ENCODE peak calls at places on chromosomes 4 and X, in five cellular contexts. One of them, this sample, is unnamed.

GRCh38 chrX:155956649-155957048 is 40.8 kb upstream of the IL9R start:
- DNase-seq in brain microvascular endothelial cell: no peak
- DNase-seq in LoVo: no peak
- DNase-seq in fibroblast of lung: no peak
- DNase-seq in T-helper 1 cell: no peak
- DNase-seq in this sample: no peak

GRCh38 chrX:19174401-19175025 is 52.2 kb upstream of the ADGRG2 start:
- DNase-seq in T-helper 1 cell: no peak
- DNase-seq in LoVo: peak; percentile 31
- DNase-seq in fibroblast of lung: peak; percentile 66
- DNase-seq in brain microvascular endothelial cell: peak; percentile 46
- DNase-seq in this sample: no peak

GRCh38 chr4:17577660-17578481 is 873 bp downstream of the LAP3 start:
- DNase-seq in brain microvascular endothelial cell: peak; percentile 5
- DNase-seq in LoVo: peak; percentile 33
- DNase-seq in fibroblast of lung: peak; percentile 23
- DNase-seq in T-helper 1 cell: no peak
- DNase-seq in this sample: peak; percentile 88

GRCh38 chrX:72712094-72712755 is 1.9 kb downstream of the PHKA1 start:
- DNase-seq in fibroblast of lung: peak; percentile 45
- DNase-seq in brain microvascular endothelial cell: peak; percentile 10
- DNase-seq in LoVo: no peak
- DNase-seq in T-helper 1 cell: no peak
- DNase-seq in this sample: no peak

GRCh38 chr4:156538651-156539285 is 432.8 kb downstream of the PDGFC start:
- DNase-seq in T-helper 1 cell: no peak
- DNase-seq in fibroblast of lung: no peak
- DNase-seq in LoVo: no peak
- DNase-seq in brain microvascular endothelial cell: no peak
- DNase-seq in this sample: no peak

GRCh38 chrX:65578346-65578745 is 43.8 kb upstream of the LAS1L start:
- DNase-seq in T-helper 1 cell: no peak
- DNase-seq in LoVo: no peak
- DNase-seq in brain microvascular endothelial cell: no peak
- DNase-seq in fibroblast of lung: no peak
- DNase-seq in this sample: no peak

GRCh38 chr4:168880087-168880675 is 129.9 kb downstream of the CBR4 start:
- DNase-seq in LoVo: no peak
- DNase-seq in T-helper 1 cell: no peak
- DNase-seq in brain microvascular endothelial cell: no peak
- DNase-seq in fibroblast of lung: peak; percentile 36
- DNase-seq in this sample: no peak

GRCh38 chrX:15233416-15234015 is 36.4 kb downstream of the ASB9 start:
- DNase-seq in T-helper 1 cell: no peak
- DNase-seq in brain microvascular endothelial cell: no peak
- DNase-seq in fibroblast of lung: no peak
- DNase-seq in LoVo: peak; percentile 48
- DNase-seq in this sample: no peak

GRCh38 chrX:31500920-31501319 is 429.1 kb upstream of the FTHL17 start:
- DNase-seq in T-helper 1 cell: no peak
- DNase-seq in fibroblast of lung: peak; percentile 51
- DNase-seq in LoVo: no peak
- DNase-seq in brain microvascular endothelial cell: peak; percentile 29
- DNase-seq in this sample: no peak